ENCODE peak calls at places on chromosome 12, in five cellular contexts. N is stromal cell of bone marrow, E is T-helper 17 cell, U is NCI-H2081, K is T-helper 9 cell. O is an unnamed sample.

GRCh38 chr12:88896958-88897357 is 316.7 kb upstream of the KITLG start:
- DNase-seq in N (peak), E (no peak), U (no peak), K (no peak), O (peak)

GRCh38 chr12:54725233-54725843 is 77.2 kb upstream of the DCD start:
- DNase-seq in N (peak), E (no peak), U (no peak), K (no peak), O (no peak)

GRCh38 chr12:67942704-67943103 is 46.5 kb upstream of the IFNG-AS1 start:
- DNase-seq in N (no peak), E (no peak), U (no peak), K (no peak), O (no peak)

GRCh38 chr12:95852133-95852532 is 6.6 kb upstream of the SNRPF start:
- DNase-seq in N (no peak), E (no peak), U (no peak), K (no peak), O (no peak)

GRCh38 chr12:75853621-75854020 is 178.0 kb downstream of the PHLDA1 start:
- DNase-seq in N (no peak), E (no peak), U (peak), K (no peak), O (no peak)

GRCh38 chr12:108241961-108242360 is 97.2 kb downstream of the CMKLR1 start:
- DNase-seq in N (no peak), E (no peak), U (no peak), K (no peak), O (no peak)

GRCh38 chr12:89343127-89343526 is 9.2 kb downstream of the DUSP6 start:
- DNase-seq in N (peak), E (no peak), U (no peak), K (no peak), O (no peak)

GRCh38 chr12:53213348-53213747 is 6.3 kb upstream of the ITGB7 start:
- DNase-seq in N (no peak), E (peak), U (peak), K (peak), O (no peak)

GRCh38 chr12:28975564-28976340 is 173.3 kb upstream of the FAR2 start:
- DNase-seq in N (no peak), E (no peak), U (no peak), K (no peak), O (no peak)

GRCh38 chr12:83016226-83016835 is 329.6 kb downstream of the TMTC2 start:
- DNase-seq in N (peak), E (no peak), U (no peak), K (no peak), O (peak)

GRCh38 chr12:32331133-32331532 is 68.2 kb upstream of the FGD4 start:
- DNase-seq in N (no peak), E (no peak), U (no peak), K (no peak), O (no peak)

GRCh38 chr12:47752552-47752951 is 6.1 kb downstream of the RAPGEF3 start:
- DNase-seq in N (peak), E (no peak), U (no peak), K (no peak), O (peak)

GRCh38 chr12:49975370-49975761 is 2.6 kb downstream of the AQP6 start:
- DNase-seq in N (no peak), E (no peak), U (no peak), K (no peak), O (no peak)

GRCh38 chr12:5945071-5946008 is at the start of gene ANO2:
- DNase-seq in N (no peak), E (no peak), U (peak), K (no peak), O (peak)

GRCh38 chr12:103182299-103182698 is 224.8 kb downstream of the ASCL1 start:
- DNase-seq in N (no peak), E (no peak), U (no peak), K (no peak), O (no peak)

GRCh38 chr12:124665516-124665915 is 98.1 kb upstream of the NCOR2 start:
- DNase-seq in N (no peak), E (no peak), U (no peak), K (no peak), O (no peak)

GRCh38 chr12:85805654-85806053 is 30.6 kb downstream of the RASSF9 start:
- DNase-seq in N (peak), E (no peak), U (no peak), K (no peak), O (no peak)

GRCh38 chr12:23950775-23951391 is 1.4 kb upstream of the SOX5 start:
- DNase-seq in N (no peak), E (no peak), U (peak), K (no peak), O (no peak)

GRCh38 chr12:67593041-67593870 is 55.3 kb upstream of the DYRK2 start:
- DNase-seq in N (peak), E (no peak), U (no peak), K (no peak), O (no peak)

GRCh38 chr12:13209279-13210021 is 12.9 kb downstream of the EMP1 start:
- DNase-seq in N (no peak), E (no peak), U (no peak), K (no peak), O (no peak)

GRCh38 chr12:121801601-121802484 is 2.0 kb upstream of the SETD1B start:
- DNase-seq in N (no peak), E (peak), U (peak), K (no peak), O (no peak)

GRCh38 chr12:42936991-42937390 is 347.4 kb upstream of the PRICKLE1 start:
- DNase-seq in N (no peak), E (no peak), U (no peak), K (no peak), O (no peak)

GRCh38 chr12:90543393-90543792 is 411.6 kb downstream of the CCER1 start:
- DNase-seq in N (no peak), E (no peak), U (no peak), K (no peak), O (no peak)

GRCh38 chr12:56137853-56138571 is 9.9 kb downstream of the ESYT1 start:
- DNase-seq in N (no peak), E (no peak), U (no peak), K (no peak), O (no peak)

GRCh38 chr12:87870061-87870460 is 159.1 kb downstream of the C12orf50 start:
- DNase-seq in N (peak), E (no peak), U (no peak), K (no peak), O (no peak)

GRCh38 chr12:114163766-114164165 is 197.6 kb upstream of the RBM19 start:
- DNase-seq in N (peak), E (no peak), U (no peak), K (no peak), O (no peak)

GRCh38 chr12:4562034-4562657 is at the start of gene DYRK4:
- DNase-seq in N (peak), E (no peak), U (no peak), K (no peak), O (no peak)

GRCh38 chr12:62191747-62192485 is 68.3 kb upstream of the USP15 start:
- DNase-seq in N (peak), E (no peak), U (peak), K (no peak), O (peak)

GRCh38 chr12:48334807-48335206 is 15.9 kb downstream of the ZNF641 start:
- DNase-seq in N (no peak), E (no peak), U (no peak), K (no peak), O (no peak)

GRCh38 chr12:123912415-123913385 is 59.9 kb downstream of the CCDC92 start:
- DNase-seq in N (no peak), E (no peak), U (peak), K (no peak), O (no peak)

GRCh38 chr12:23431006-23431405 is 518.5 kb downstream of the SOX5 start:
- DNase-seq in N (peak), E (no peak), U (no peak), K (no peak), O (no peak)

O was measured in amniotic stem cell.